ENCODE peak calls at places on chromosomes 11 and 22, in four cellular contexts. One of them, this sample, is unnamed.

GRCh38 chr11:2445107-2445947 is 519 bp downstream of the KCNQ1 start:
- DNase-seq in ovary: no peak
- DNase-seq in activated B cell treated with CpG ODN at 0.5 μM for 24 hours: no peak
- DNase-seq in HL-60: no peak
- DNase-seq in this sample: no peak

GRCh38 chr11:32949739-32950138 is 57.1 kb downstream of the QSER1 start:
- DNase-seq in activated B cell treated with CpG ODN at 0.5 μM for 24 hours: no peak
- DNase-seq in ovary: no peak
- DNase-seq in HL-60: no peak
- DNase-seq in this sample: no peak

GRCh38 chr11:62881579-62882427 is 1.1 kb downstream of the SLC3A2 start:
- DNase-seq in HL-60: peak; percentile 91
- DNase-seq in activated B cell treated with CpG ODN at 0.5 μM for 24 hours: peak; percentile 84
- DNase-seq in ovary: peak; percentile 95
- DNase-seq in this sample: peak; percentile 79

GRCh38 chr22:49368976-49369725 is 458.5 kb downstream of the BRD1 start:
- DNase-seq in activated B cell treated with CpG ODN at 0.5 μM for 24 hours: no peak
- DNase-seq in HL-60: no peak
- DNase-seq in ovary: no peak
- DNase-seq in this sample: peak; percentile 5

GRCh38 chr22:18950141-18950540 is 14.0 kb upstream of the PRODH start:
- DNase-seq in activated B cell treated with CpG ODN at 0.5 μM for 24 hours: no peak
- DNase-seq in ovary: peak; percentile 8
- DNase-seq in HL-60: no peak
- DNase-seq in this sample: no peak

GRCh38 chr11:70631624-70632047 is 233.3 kb downstream of the CTTN start:
- DNase-seq in HL-60: no peak
- DNase-seq in ovary: no peak
- DNase-seq in activated B cell treated with CpG ODN at 0.5 μM for 24 hours: no peak
- DNase-seq in this sample: no peak

GRCh38 chr11:128467610-128468041 is 119.7 kb downstream of the ETS1 start:
- DNase-seq in HL-60: no peak
- DNase-seq in ovary: no peak
- DNase-seq in activated B cell treated with CpG ODN at 0.5 μM for 24 hours: no peak
- DNase-seq in this sample: no peak

GRCh38 chr22:17087176-17088131 is 2.7 kb downstream of the IL17RA start:
- DNase-seq in activated B cell treated with CpG ODN at 0.5 μM for 24 hours: no peak
- DNase-seq in HL-60: no peak
- DNase-seq in ovary: no peak
- DNase-seq in this sample: no peak

DNA sequence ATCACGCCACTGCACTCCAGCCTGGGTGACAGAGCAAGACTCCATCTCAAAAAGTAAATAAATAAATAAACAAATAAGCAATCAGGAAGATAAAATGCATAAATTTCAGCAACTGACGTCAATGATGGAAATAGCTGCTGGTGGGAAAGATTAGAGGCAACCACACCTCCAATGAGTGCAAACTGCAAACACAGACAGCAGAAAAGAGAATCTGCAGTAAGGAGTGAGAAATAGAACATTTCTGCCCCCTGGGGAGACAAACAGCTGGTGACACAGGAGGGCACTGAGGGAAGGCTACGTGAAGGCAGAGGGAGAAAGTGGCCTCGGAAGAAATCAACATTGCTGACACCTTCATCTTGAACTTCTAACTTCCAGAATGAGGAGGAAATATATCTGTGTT is 6.5 kb downstream of the PI4KA start:
- DNase-seq in HL-60: no peak
- DNase-seq in ovary: no peak
- DNase-seq in activated B cell treated with CpG ODN at 0.5 μM for 24 hours: no peak
- DNase-seq in this sample: no peak
- TF ChIP-seq CTCF in HL-60: no peak
- TF ChIP-seq CTCF in ovary: no peak
- TF ChIP-seq CTCF in activated B cell treated with CpG ODN at 0.5 μM for 24 hours: no peak
- TF ChIP-seq CTCF in this sample: no peak

GRCh38 chr22:24230911-24231656 is 13.8 kb downstream of the GGT5 start:
- DNase-seq in ovary: no peak
- DNase-seq in activated B cell treated with CpG ODN at 0.5 μM for 24 hours: peak; percentile 61
- DNase-seq in HL-60: no peak
- DNase-seq in this sample: peak; percentile 36
- TF ChIP-seq CTCF in ovary: no peak
- TF ChIP-seq CTCF in activated B cell treated with CpG ODN at 0.5 μM for 24 hours: no peak
- TF ChIP-seq CTCF in HL-60: peak; percentile 9
- TF ChIP-seq CTCF in this sample: peak; percentile 51

DNA sequence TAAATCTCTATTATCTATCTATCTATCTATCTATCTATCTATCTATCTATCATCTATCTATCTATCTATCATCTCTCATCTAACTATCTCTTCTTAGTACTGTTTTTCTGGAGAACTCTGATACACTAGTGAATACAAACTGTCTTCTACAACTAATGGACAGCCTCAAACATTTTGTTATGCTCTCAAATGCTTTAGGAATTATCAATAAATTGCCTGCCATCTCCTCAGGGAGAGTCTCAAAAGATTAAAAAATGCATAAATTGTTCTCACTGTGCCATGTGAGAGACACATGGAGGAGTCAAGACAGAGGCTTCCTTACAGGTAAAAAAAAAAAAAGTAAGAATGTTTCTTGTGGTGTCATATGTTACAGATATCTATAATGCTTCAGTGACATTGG is at the start of gene OR8K3:
- DNase-seq in HL-60: no peak
- DNase-seq in activated B cell treated with CpG ODN at 0.5 μM for 24 hours: no peak
- DNase-seq in ovary: no peak
- DNase-seq in this sample: no peak
- TF ChIP-seq CTCF in HL-60: no peak
- TF ChIP-seq CTCF in activated B cell treated with CpG ODN at 0.5 μM for 24 hours: no peak
- TF ChIP-seq CTCF in ovary: no peak
- TF ChIP-seq CTCF in this sample: no peak

GRCh38 chr11:134196756-134197155 is 27.0 kb downstream of the NCAPD3 start:
- DNase-seq in activated B cell treated with CpG ODN at 0.5 μM for 24 hours: no peak
- DNase-seq in HL-60: no peak
- DNase-seq in ovary: no peak
- DNase-seq in this sample: no peak
- TF ChIP-seq CTCF in activated B cell treated with CpG ODN at 0.5 μM for 24 hours: no peak
- TF ChIP-seq CTCF in HL-60: no peak
- TF ChIP-seq CTCF in ovary: no peak
- TF ChIP-seq CTCF in this sample: no peak

GRCh38 chr11:5369793-5370192 is 13.8 kb upstream of the OR51M1 start:
- DNase-seq in ovary: no peak
- DNase-seq in HL-60: no peak
- DNase-seq in activated B cell treated with CpG ODN at 0.5 μM for 24 hours: no peak
- DNase-seq in this sample: no peak
- TF ChIP-seq CTCF in ovary: no peak
- TF ChIP-seq CTCF in HL-60: no peak
- TF ChIP-seq CTCF in activated B cell treated with CpG ODN at 0.5 μM for 24 hours: no peak
- TF ChIP-seq CTCF in this sample: peak; percentile 39

GRCh38 chr11:60838132-60838531 is 3.8 kb upstream of the CCDC86 start:
- DNase-seq in HL-60: no peak
- DNase-seq in activated B cell treated with CpG ODN at 0.5 μM for 24 hours: no peak
- DNase-seq in ovary: no peak
- DNase-seq in this sample: no peak
- TF ChIP-seq CTCF in HL-60: no peak
- TF ChIP-seq CTCF in activated B cell treated with CpG ODN at 0.5 μM for 24 hours: no peak
- TF ChIP-seq CTCF in ovary: no peak
- TF ChIP-seq CTCF in this sample: peak; percentile 41

GRCh38 chr11:64918056-64918455 is 1.0 kb upstream of the ATG2A start:
- DNase-seq in ovary: no peak
- DNase-seq in activated B cell treated with CpG ODN at 0.5 μM for 24 hours: no peak
- DNase-seq in HL-60: no peak
- DNase-seq in this sample: no peak
- TF ChIP-seq CTCF in ovary: no peak
- TF ChIP-seq CTCF in activated B cell treated with CpG ODN at 0.5 μM for 24 hours: no peak
- TF ChIP-seq CTCF in HL-60: no peak
- TF ChIP-seq CTCF in this sample: peak; percentile 35